ENCODE peak calls at places on chromosome 11, in four cellular contexts. A, Q, H and E are unnamed samples.

GRCh38 chr11:44858796-44859527 is 91.7 kb downstream of the TP53I11 start:
- DNase-seq in H (peak; percentile 61), Q (no peak), A (peak; percentile 46), E (peak; percentile 95)

GRCh38 chr11:440065-441042 is 1.5 kb downstream of the ANO9 start:
- DNase-seq in A (no peak), H (no peak), Q (no peak), E (peak; percentile 41)

GRCh38 chr11:108122166-108122628 is 830 bp downstream of the ACAT1 start:
- DNase-seq in A (no peak), H (no peak), Q (no peak), E (peak; percentile 18)

GRCh38 chr11:17513853-17514252 is 30.4 kb downstream of the USH1C start:
- DNase-seq in Q (no peak), A (no peak), H (no peak), E (no peak)

GRCh38 chr11:7467652-7468051 is 17.7 kb upstream of the OLFML1 start:
- DNase-seq in A (no peak), Q (no peak), H (no peak), E (peak; percentile 58)

GRCh38 chr11:62391642-62392425 is 27.0 kb upstream of the SCGB1A1 start:
- DNase-seq in H (no peak), A (no peak), Q (no peak), E (peak; percentile 84)

GRCh38 chr11:36672815-36673450 is 74.9 kb upstream of the RAG2 start:
- DNase-seq in Q (peak; percentile 58), A (no peak), H (no peak), E (peak; percentile 49)

GRCh38 chr11:447923-448731 is 2.0 kb upstream of the PTDSS2 start:
- DNase-seq in H (peak; percentile 93), A (peak; percentile 69), Q (peak; percentile 84), E (peak; percentile 94)

GRCh38 chr11:6563121-6563619 is 40.2 kb downstream of the RRP8 start:
- DNase-seq in H (no peak), Q (no peak), A (no peak), E (peak; percentile 66)

GRCh38 chr11:35554491-35555237 is 29.2 kb upstream of the PAMR1 start:
- DNase-seq in A (no peak), H (no peak), Q (peak; percentile 71), E (peak; percentile 44)

GRCh38 chr11:35555238-35555887 is 29.9 kb upstream of the PAMR1 start:
- DNase-seq in A (no peak), Q (peak; percentile 66), H (no peak), E (no peak)

GRCh38 chr11:35550374-35551036 is 25.1 kb upstream of the PAMR1 start:
- DNase-seq in Q (peak; percentile 55), H (no peak), A (no peak), E (no peak)

GRCh38 chr11:35553021-35553420 is 27.6 kb upstream of the PAMR1 start:
- DNase-seq in Q (peak; percentile 67), H (no peak), A (no peak), E (no peak)

GRCh38 chr11:35553831-35554230 is 28.4 kb upstream of the PAMR1 start:
- DNase-seq in H (no peak), Q (peak; percentile 99), A (no peak), E (peak; percentile 21)
- H2BK120ac ChIP-seq in H (no peak overlapping the region), Q (peak overlapping the region; percentile 91), A (no peak overlapping the region), E (no peak overlapping the region)

DNA sequence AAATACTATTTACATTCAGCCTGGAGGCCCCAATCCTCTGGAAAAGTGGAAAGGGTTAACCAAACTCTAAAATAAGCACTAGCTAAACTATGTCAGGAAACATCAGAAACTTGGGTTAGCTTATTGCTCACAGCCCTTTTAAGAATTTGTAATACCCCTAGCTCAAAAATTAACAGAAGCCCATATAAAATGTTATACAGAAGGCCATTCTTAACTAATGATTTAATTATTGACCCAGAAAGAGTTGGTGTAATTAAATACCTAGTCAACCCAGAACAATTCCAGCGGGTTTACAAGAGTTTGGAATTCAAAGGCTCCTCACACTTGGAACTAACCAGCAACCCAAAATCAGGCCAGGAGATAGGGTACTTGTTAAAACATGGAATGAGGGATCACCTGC is 88.8 kb downstream of the PIWIL4 start:
- DNase-seq in Q (no peak), A (no peak), H (no peak), E (no peak)
- H3K56ac ChIP-seq in Q (no peak overlapping the region), A (no peak overlapping the region), H (no peak overlapping the region), E (no peak overlapping the region)

DNA sequence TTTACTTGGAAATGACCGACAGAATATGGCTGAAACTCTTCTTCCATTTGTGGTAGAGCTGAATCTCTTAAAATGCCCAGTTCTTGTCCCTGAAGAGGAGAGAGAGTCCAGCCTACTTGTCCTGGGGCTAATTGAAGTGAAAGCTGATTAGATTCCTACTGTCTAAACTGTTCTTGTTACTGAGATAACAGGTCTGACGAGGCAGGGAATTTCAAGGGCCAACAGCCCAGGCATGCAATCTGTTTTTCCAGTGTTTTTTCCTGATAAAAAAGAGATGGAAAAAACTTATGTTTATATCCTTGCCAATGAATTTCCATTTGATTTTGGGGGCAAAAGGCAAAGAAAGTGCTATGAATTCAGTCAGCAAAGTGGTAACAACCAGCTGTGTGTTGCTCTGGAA is 195.5 kb downstream of the ETS1 start:
- DNase-seq in A (no peak), H (no peak), Q (no peak), E (peak; percentile 59)
- H2BK120ac ChIP-seq in A (no peak overlapping the region), H (no peak overlapping the region), Q (no peak overlapping the region), E (no peak overlapping the region)

GRCh38 chr11:119373059-119373875 is 8.2 kb downstream of the USP2 start:
- DNase-seq in H (no peak), A (no peak), Q (no peak), E (no peak)

GRCh38 chr11:119376197-119376847 is 5.2 kb downstream of the USP2 start:
- DNase-seq in Q (peak; percentile 37), A (no peak), H (no peak), E (no peak)

GRCh38 chr11:119373917-119374631 is 7.4 kb downstream of the USP2 start:
- DNase-seq in Q (peak; percentile 75), A (no peak), H (peak; percentile 88), E (peak; percentile 91)

GRCh38 chr11:119375629-119376196 is 5.8 kb downstream of the USP2 start:
- DNase-seq in A (no peak), H (peak; percentile 47), Q (peak; percentile 86), E (peak; percentile 68)

DNA sequence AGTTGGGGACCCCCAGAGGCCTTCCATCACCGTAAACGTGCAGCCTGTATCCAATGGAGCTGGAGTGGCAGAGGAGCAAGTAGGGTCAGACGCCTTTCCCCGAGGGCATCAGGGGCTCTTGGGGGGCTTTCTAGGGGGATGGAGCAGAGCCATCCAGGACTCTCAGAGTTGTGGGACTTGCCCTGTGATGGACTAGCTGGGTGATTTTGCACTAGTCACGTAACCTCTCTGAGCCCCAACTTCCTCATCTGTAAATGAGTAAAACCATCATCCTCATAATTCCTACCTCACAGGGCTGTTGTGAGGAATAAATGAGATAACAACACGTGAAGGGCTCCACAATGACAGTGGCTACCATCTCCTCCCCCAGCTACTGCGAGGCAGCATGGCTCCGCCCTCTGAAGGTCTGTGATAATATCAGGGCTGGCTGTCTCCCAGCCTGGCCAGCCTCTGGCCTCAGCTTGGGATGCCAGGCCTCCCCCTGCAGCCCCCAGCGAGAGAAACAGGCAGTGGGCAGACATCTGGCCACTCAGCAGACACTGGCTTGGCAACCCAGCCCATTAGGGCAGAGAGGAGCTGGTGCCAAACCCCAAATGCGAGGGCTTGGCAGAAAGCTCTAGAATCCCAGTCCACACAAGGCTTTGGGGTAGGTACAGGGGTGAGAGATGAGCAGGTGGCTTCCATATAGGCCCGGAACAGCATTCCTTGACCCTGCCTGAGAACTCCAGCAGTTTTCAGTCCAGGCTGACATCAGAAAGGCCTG is 6.7 kb downstream of the USP2 start:
- DNase-seq in A (no peak), H (peak; percentile 26), Q (no peak), E (peak; percentile 48)
- H3K56ac ChIP-seq in A (no peak overlapping the region), H (no peak overlapping the region), Q (no peak overlapping the region), E (peak overlapping the region; percentile 25)

GRCh38 chr11:28144808-28145207 is 36.6 kb downstream of the METTL15 start:
- DNase-seq in A (no peak), H (no peak), Q (peak; percentile 12), E (no peak)
- H2BK120ac ChIP-seq in A (no peak overlapping the region), H (no peak overlapping the region), Q (peak overlapping the region; percentile 21), E (no peak overlapping the region)

GRCh38 chr11:64064374-64065140 is 28.8 kb downstream of the FLRT1 start:
- DNase-seq in A (no peak), H (no peak), Q (no peak), E (no peak)

GRCh38 chr11:64065141-64065465 is 29.4 kb downstream of the FLRT1 start:
- DNase-seq in A (no peak), H (no peak), Q (no peak), E (no peak)

GRCh38 chr11:64062185-64063039 is 26.7 kb downstream of the FLRT1 start:
- DNase-seq in A (no peak), H (no peak), Q (no peak), E (no peak)

GRCh38 chr11:64065712-64066111 is 30.0 kb downstream of the FLRT1 start:
- DNase-seq in A (no peak), H (no peak), Q (no peak), E (no peak)

GRCh38 chr11:64063741-64064140 is 28.0 kb downstream of the FLRT1 start:
- DNase-seq in H (no peak), Q (no peak), A (no peak), E (no peak)
- H3K56ac ChIP-seq in H (no peak overlapping the region), Q (no peak overlapping the region), A (no peak overlapping the region), E (no peak overlapping the region)

GRCh38 chr11:26951849-26952515 is 41.9 kb upstream of the FIBIN start:
- DNase-seq in Q (no peak), H (no peak), A (no peak), E (no peak)

GRCh38 chr11:26948881-26949280 is 45.0 kb upstream of the FIBIN start:
- DNase-seq in H (no peak), A (no peak), Q (peak; percentile 28), E (no peak)

GRCh38 chr11:26949846-26950245 is 44.1 kb upstream of the FIBIN start:
- DNase-seq in H (no peak), A (no peak), Q (peak; percentile 58), E (no peak)

GRCh38 chr11:26947904-26948639 is 45.8 kb upstream of the FIBIN start:
- DNase-seq in A (no peak), Q (peak; percentile 23), H (no peak), E (no peak)

DNA sequence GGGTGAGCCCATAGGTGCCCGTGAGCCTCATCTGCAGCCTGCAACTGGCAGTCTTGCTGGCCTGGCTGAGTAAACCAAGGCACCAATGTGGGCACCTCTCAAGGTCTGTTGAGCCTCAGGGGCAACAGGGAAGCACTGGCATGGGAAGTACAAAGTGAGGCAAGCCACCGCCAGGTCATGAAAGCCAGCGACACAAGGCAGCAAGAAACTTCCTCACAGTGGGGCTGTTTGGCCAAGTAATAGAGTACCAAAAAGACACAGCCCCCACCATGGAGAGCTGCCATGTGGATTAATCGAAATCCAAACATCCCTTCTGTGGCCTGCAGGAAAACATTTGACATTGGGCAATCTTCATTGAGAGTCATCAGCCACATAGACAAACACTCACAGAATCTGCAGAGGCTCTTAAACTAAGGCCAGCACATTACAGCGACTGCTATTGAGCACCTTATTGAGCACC is 43.6 kb upstream of the FIBIN start:
- DNase-seq in H (no peak), Q (peak; percentile 94), A (no peak), E (no peak)
- H2BK120ac ChIP-seq in H (no peak overlapping the region), Q (peak overlapping the region; percentile 97), A (no peak overlapping the region), E (no peak overlapping the region)